ENCODE peak calls at places on chromosomes 5 and 9, in four cellular contexts. One of them, this sample, is unnamed.

GRCh38 chr9:95495988-95496387 is 20.8 kb downstream of the PTCH1 start:
- DNase-seq in fibroblast of lung: no peak
- DNase-seq in mesenchymal stem cell: no peak
- DNase-seq in IMR-90: no peak
- DNase-seq in this sample: no peak

GRCh38 chr9:93183663-93184438 is at the start of gene WNK2:
- DNase-seq in fibroblast of lung: peak
- DNase-seq in mesenchymal stem cell: no peak
- DNase-seq in IMR-90: no peak
- DNase-seq in this sample: peak

GRCh38 chr5:62343428-62343827 is 37.4 kb downstream of the KIF2A start:
- DNase-seq in fibroblast of lung: no peak
- DNase-seq in mesenchymal stem cell: no peak
- DNase-seq in IMR-90: peak
- DNase-seq in this sample: no peak

GRCh38 chr5:178080618-178081410 is 32.5 kb upstream of the N4BP3 start:
- DNase-seq in fibroblast of lung: no peak
- DNase-seq in mesenchymal stem cell: no peak
- DNase-seq in IMR-90: no peak
- DNase-seq in this sample: peak

GRCh38 chr5:129014185-129014584 is 48.9 kb downstream of the SLC27A6 start:
- DNase-seq in fibroblast of lung: no peak
- DNase-seq in mesenchymal stem cell: no peak
- DNase-seq in IMR-90: no peak
- DNase-seq in this sample: no peak

GRCh38 chr5:27124590-27124989 is 86.2 kb upstream of the CDH9 start:
- DNase-seq in fibroblast of lung: peak
- DNase-seq in mesenchymal stem cell: peak
- DNase-seq in IMR-90: peak
- DNase-seq in this sample: no peak

GRCh38 chr9:87386490-87386889 is 111.2 kb upstream of the DAPK1 start:
- DNase-seq in fibroblast of lung: no peak
- DNase-seq in mesenchymal stem cell: no peak
- DNase-seq in IMR-90: no peak
- DNase-seq in this sample: peak

GRCh38 chr5:96079075-96079474 is 117.4 kb upstream of the ELL2 start:
- DNase-seq in fibroblast of lung: peak
- DNase-seq in mesenchymal stem cell: peak
- DNase-seq in IMR-90: peak
- DNase-seq in this sample: peak

GRCh38 chr5:142059304-142059940 is 46.6 kb upstream of the GNPDA1 start:
- DNase-seq in fibroblast of lung: peak
- DNase-seq in mesenchymal stem cell: no peak
- DNase-seq in IMR-90: no peak
- DNase-seq in this sample: peak

GRCh38 chr5:132269635-132270344 is 12.3 kb downstream of the PDLIM4 start:
- DNase-seq in fibroblast of lung: peak
- DNase-seq in mesenchymal stem cell: no peak
- DNase-seq in IMR-90: no peak
- DNase-seq in this sample: no peak

GRCh38 chr5:149228610-149229297 is 42.9 kb upstream of the AFAP1L1 start:
- DNase-seq in fibroblast of lung: peak
- DNase-seq in mesenchymal stem cell: peak
- DNase-seq in IMR-90: peak
- DNase-seq in this sample: peak

GRCh38 chr5:64749385-64749784 is 19.1 kb downstream of the SREK1IP1 start:
- DNase-seq in fibroblast of lung: no peak
- DNase-seq in mesenchymal stem cell: no peak
- DNase-seq in IMR-90: no peak
- DNase-seq in this sample: no peak

GRCh38 chr5:176870110-176870591 is 29.0 kb downstream of the HK3 start:
- DNase-seq in fibroblast of lung: peak
- DNase-seq in mesenchymal stem cell: peak
- DNase-seq in IMR-90: peak
- DNase-seq in this sample: peak

GRCh38 chr5:72988769-72989168 is 32.9 kb downstream of the FCHO2 start:
- DNase-seq in fibroblast of lung: no peak
- DNase-seq in mesenchymal stem cell: peak
- DNase-seq in IMR-90: peak
- DNase-seq in this sample: peak

GRCh38 chr5:4520557-4520956 is 619.6 kb upstream of the ADAMTS16 start:
- DNase-seq in fibroblast of lung: no peak
- DNase-seq in mesenchymal stem cell: no peak
- DNase-seq in IMR-90: no peak
- DNase-seq in this sample: no peak

GRCh38 chr9:91839926-91840464 is 110.0 kb downstream of the ROR2 start:
- DNase-seq in fibroblast of lung: no peak
- DNase-seq in mesenchymal stem cell: no peak
- DNase-seq in IMR-90: no peak
- DNase-seq in this sample: no peak

GRCh38 chr9:97593960-97594359 is 39.2 kb downstream of the TSTD2 start:
- DNase-seq in fibroblast of lung: no peak
- DNase-seq in mesenchymal stem cell: no peak
- DNase-seq in IMR-90: peak
- DNase-seq in this sample: no peak

GRCh38 chr9:86407022-86407421 is 52.8 kb upstream of the TUT7 start:
- DNase-seq in fibroblast of lung: peak
- DNase-seq in mesenchymal stem cell: peak
- DNase-seq in IMR-90: peak
- DNase-seq in this sample: peak

GRCh38 chr5:5643481-5643880 is 221.0 kb downstream of the ICE1 start:
- DNase-seq in fibroblast of lung: no peak
- DNase-seq in mesenchymal stem cell: no peak
- DNase-seq in IMR-90: no peak
- DNase-seq in this sample: no peak

GRCh38 chr9:995192-995591 is 18.7 kb downstream of the DMRT3 start:
- DNase-seq in fibroblast of lung: no peak
- DNase-seq in mesenchymal stem cell: no peak
- DNase-seq in IMR-90: no peak
- DNase-seq in this sample: no peak

GRCh38 chr5:6590581-6590980 is 42.3 kb downstream of the NSUN2 start:
- DNase-seq in fibroblast of lung: no peak
- DNase-seq in mesenchymal stem cell: no peak
- DNase-seq in IMR-90: no peak
- DNase-seq in this sample: no peak

GRCh38 chr5:159331099-159331973 is 1.0 kb upstream of the IL12B start:
- DNase-seq in fibroblast of lung: peak
- DNase-seq in mesenchymal stem cell: peak
- DNase-seq in IMR-90: peak
- DNase-seq in this sample: no peak

GRCh38 chr9:259405-260404 is 45.0 kb downstream of the DOCK8 start:
- DNase-seq in fibroblast of lung: no peak
- DNase-seq in mesenchymal stem cell: no peak
- DNase-seq in IMR-90: no peak
- DNase-seq in this sample: no peak

GRCh38 chr9:109481747-109482325 is 16.3 kb downstream of the PTPN3 start:
- DNase-seq in fibroblast of lung: no peak
- DNase-seq in mesenchymal stem cell: no peak
- DNase-seq in IMR-90: no peak
- DNase-seq in this sample: peak

GRCh38 chr9:133048595-133048994 is 13.2 kb upstream of the CEL start:
- DNase-seq in fibroblast of lung: no peak
- DNase-seq in mesenchymal stem cell: peak
- DNase-seq in IMR-90: peak
- DNase-seq in this sample: no peak

GRCh38 chr9:105447386-105447813 is 434 bp upstream of the FSD1L start:
- DNase-seq in fibroblast of lung: no peak
- DNase-seq in mesenchymal stem cell: no peak
- DNase-seq in IMR-90: no peak
- DNase-seq in this sample: no peak

GRCh38 chr5:124463840-124464239 is 282.6 kb downstream of the ZNF608 start:
- DNase-seq in fibroblast of lung: no peak
- DNase-seq in mesenchymal stem cell: no peak
- DNase-seq in IMR-90: no peak
- DNase-seq in this sample: no peak

GRCh38 chr5:76099286-76099702 is 16.1 kb downstream of the SV2C start:
- DNase-seq in fibroblast of lung: no peak
- DNase-seq in mesenchymal stem cell: no peak
- DNase-seq in IMR-90: no peak
- DNase-seq in this sample: no peak

GRCh38 chr5:127944125-127944524 is 139.4 kb upstream of the SLC12A2 start:
- DNase-seq in fibroblast of lung: no peak
- DNase-seq in mesenchymal stem cell: no peak
- DNase-seq in IMR-90: no peak
- DNase-seq in this sample: peak

GRCh38 chr5:10637944-10638343 is 74.1 kb downstream of the ANKRD33B start:
- DNase-seq in fibroblast of lung: no peak
- DNase-seq in mesenchymal stem cell: no peak
- DNase-seq in IMR-90: no peak
- DNase-seq in this sample: no peak

GRCh38 chr5:6829150-6829784 is 116.0 kb downstream of the TENT4A start:
- DNase-seq in fibroblast of lung: no peak
- DNase-seq in mesenchymal stem cell: no peak
- DNase-seq in IMR-90: no peak
- DNase-seq in this sample: peak

GRCh38 chr5:64229163-64229774 is 63.6 kb downstream of the RNF180 start:
- DNase-seq in fibroblast of lung: peak
- DNase-seq in mesenchymal stem cell: peak
- DNase-seq in IMR-90: peak
- DNase-seq in this sample: no peak

GRCh38 chr5:160333726-160334125 is 21.4 kb upstream of the CCNJL start:
- DNase-seq in fibroblast of lung: peak
- DNase-seq in mesenchymal stem cell: peak
- DNase-seq in IMR-90: peak
- DNase-seq in this sample: peak

GRCh38 chr5:153699035-153699434 is 208.6 kb downstream of the GRIA1 start:
- DNase-seq in fibroblast of lung: no peak
- DNase-seq in mesenchymal stem cell: no peak
- DNase-seq in IMR-90: no peak
- DNase-seq in this sample: no peak

GRCh38 chr9:125635888-125636287 is 71.1 kb downstream of the MAPKAP1 start:
- DNase-seq in fibroblast of lung: no peak
- DNase-seq in mesenchymal stem cell: no peak
- DNase-seq in IMR-90: no peak
- DNase-seq in this sample: no peak

DNA sequence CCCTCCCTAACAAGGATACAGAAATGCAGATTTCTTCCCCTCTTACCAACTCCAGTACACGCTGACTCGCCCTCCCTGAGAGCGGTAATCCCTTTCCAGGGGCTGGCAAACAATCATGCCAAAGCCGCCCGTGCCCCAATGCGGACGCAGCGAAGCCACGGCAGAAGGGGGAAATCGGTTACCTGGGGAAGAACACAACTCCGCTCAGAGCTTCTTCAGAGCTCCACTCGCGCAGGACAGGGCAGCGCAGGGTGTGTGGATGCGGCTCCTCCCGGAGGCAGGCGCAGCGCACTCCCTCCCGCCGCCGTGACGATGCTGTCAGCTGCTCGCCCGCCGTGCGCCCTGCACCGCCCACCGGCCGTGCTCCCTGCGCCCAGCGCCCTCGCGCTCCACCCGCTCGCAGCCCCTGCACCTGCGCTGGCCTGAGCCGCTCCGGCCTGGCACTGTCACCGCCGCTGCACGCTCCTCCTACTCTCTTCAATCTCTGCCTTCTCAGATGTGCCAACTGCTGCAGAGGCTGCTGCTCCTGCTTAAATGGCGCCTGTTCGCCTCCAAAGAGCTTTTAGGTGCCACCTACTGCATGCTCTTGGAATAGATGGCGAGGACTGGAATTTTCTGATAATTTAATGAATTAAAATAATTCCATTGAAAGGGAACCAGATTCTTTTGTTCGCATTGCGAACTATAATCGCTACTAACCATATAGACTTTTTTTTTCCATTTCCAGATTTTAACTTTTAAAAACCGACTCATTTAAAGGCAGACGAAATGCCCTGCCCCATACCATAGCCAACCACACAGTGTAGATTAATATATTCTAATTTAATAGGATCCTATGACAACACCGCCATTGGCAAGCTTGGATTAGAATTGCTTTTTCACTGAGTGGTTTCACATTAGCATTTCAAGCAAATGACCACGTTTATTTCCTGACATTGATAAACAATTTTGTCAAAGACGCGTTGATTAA is at the start of gene DIRAS2:
- DNase-seq in fibroblast of lung: peak
- DNase-seq in mesenchymal stem cell: peak
- DNase-seq in IMR-90: peak
- DNase-seq in this sample: peak
- H2AFZ ChIP-seq in fibroblast of lung: peak
- H2AFZ ChIP-seq in mesenchymal stem cell: peak
- H2AFZ ChIP-seq in IMR-90: peak
- H2AFZ ChIP-seq in this sample: no peak

DNA sequence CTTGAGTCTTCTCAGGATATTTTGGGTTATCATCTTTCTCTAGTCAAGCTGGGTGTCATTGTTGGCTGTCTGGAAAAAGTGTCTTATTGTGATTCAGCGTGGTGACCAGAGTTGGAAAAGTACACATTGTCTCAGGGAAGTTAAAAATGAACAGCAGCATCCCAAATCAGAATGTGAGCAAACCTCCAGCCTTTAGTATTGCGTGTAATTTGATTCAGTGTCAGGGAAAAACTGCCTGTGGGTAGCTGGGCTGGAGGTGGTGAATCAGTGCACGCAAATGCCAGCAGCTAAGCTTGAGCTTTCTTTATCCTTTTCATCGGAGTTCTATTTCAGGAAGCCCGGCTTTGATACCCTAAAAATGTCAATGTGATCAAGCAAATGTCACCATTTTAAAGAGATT is 25.9 kb upstream of the C5orf47 start:
- DNase-seq in fibroblast of lung: peak
- DNase-seq in mesenchymal stem cell: peak
- DNase-seq in IMR-90: peak
- DNase-seq in this sample: no peak
- H2AFZ ChIP-seq in fibroblast of lung: no peak
- H2AFZ ChIP-seq in mesenchymal stem cell: no peak
- H2AFZ ChIP-seq in IMR-90: no peak
- H2AFZ ChIP-seq in this sample: no peak

GRCh38 chr5:77181596-77182304 is 28.7 kb upstream of the PDE8B start:
- DNase-seq in fibroblast of lung: no peak
- DNase-seq in mesenchymal stem cell: no peak
- DNase-seq in IMR-90: no peak
- DNase-seq in this sample: no peak
- H2AFZ ChIP-seq in fibroblast of lung: no peak
- H2AFZ ChIP-seq in mesenchymal stem cell: no peak
- H2AFZ ChIP-seq in IMR-90: no peak
- H2AFZ ChIP-seq in this sample: no peak

GRCh38 chr9:111997831-111998230 is 101.2 kb downstream of the UGCG start:
- DNase-seq in fibroblast of lung: no peak
- DNase-seq in mesenchymal stem cell: no peak
- DNase-seq in IMR-90: no peak
- DNase-seq in this sample: no peak
- H2AFZ ChIP-seq in fibroblast of lung: no peak
- H2AFZ ChIP-seq in mesenchymal stem cell: no peak
- H2AFZ ChIP-seq in IMR-90: no peak
- H2AFZ ChIP-seq in this sample: no peak

This sample was measured in trophoblast cell.